ENCODE peak calls at places on chromosomes 13 and 19, in five cellular contexts. One of them, this sample, is unnamed.

GRCh38 chr13:31204592-31204991 is 4.8 kb downstream of the B3GLCT start:
- DNase-seq in mesenchymal stem cell: peak; percentile 64
- DNase-seq in neuronal stem cell: no peak
- DNase-seq in H1: no peak
- DNase-seq in H9: no peak
- DNase-seq in this sample: no peak

GRCh38 chr13:104043184-104043583 is 977.0 kb upstream of the SLC10A2 start:
- DNase-seq in H1: no peak
- DNase-seq in mesenchymal stem cell: peak; percentile 60
- DNase-seq in neuronal stem cell: no peak
- DNase-seq in H9: no peak
- DNase-seq in this sample: no peak

GRCh38 chr13:113001251-113002140 is 32.5 kb downstream of the MCF2L start:
- DNase-seq in mesenchymal stem cell: peak; percentile 18
- DNase-seq in neuronal stem cell: peak; percentile 55
- DNase-seq in H1: no peak
- DNase-seq in H9: peak; percentile 57
- DNase-seq in this sample: peak; percentile 85

GRCh38 chr19:40806385-40807146 is 7.6 kb downstream of the EGLN2 start:
- DNase-seq in H9: peak; percentile 99
- DNase-seq in neuronal stem cell: peak; percentile 96
- DNase-seq in H1: peak; percentile 90
- DNase-seq in mesenchymal stem cell: peak; percentile 99
- DNase-seq in this sample: peak; percentile 94

GRCh38 chr13:94269557-94269956 is 209.9 kb downstream of the DCT start:
- DNase-seq in H9: no peak
- DNase-seq in mesenchymal stem cell: no peak
- DNase-seq in neuronal stem cell: no peak
- DNase-seq in H1: no peak
- DNase-seq in this sample: no peak

GRCh38 chr13:46572758-46573384 is 19.9 kb downstream of the LRCH1 start:
- DNase-seq in mesenchymal stem cell: no peak
- DNase-seq in H9: no peak
- DNase-seq in H1: no peak
- DNase-seq in neuronal stem cell: no peak
- DNase-seq in this sample: no peak

GRCh38 chr13:87355451-87355850 is 315.7 kb upstream of the SLITRK5 start:
- DNase-seq in H1: no peak
- DNase-seq in neuronal stem cell: no peak
- DNase-seq in H9: no peak
- DNase-seq in mesenchymal stem cell: no peak
- DNase-seq in this sample: no peak

GRCh38 chr19:32287086-32287485 is 58.3 kb upstream of the ZNF507 start:
- DNase-seq in H9: no peak
- DNase-seq in neuronal stem cell: no peak
- DNase-seq in H1: no peak
- DNase-seq in mesenchymal stem cell: no peak
- DNase-seq in this sample: no peak

GRCh38 chr19:49847731-49848696 is 2.9 kb upstream of the PTOV1 start:
- DNase-seq in neuronal stem cell: no peak
- DNase-seq in H1: no peak
- DNase-seq in H9: no peak
- DNase-seq in mesenchymal stem cell: peak; percentile 94
- DNase-seq in this sample: peak; percentile 58

GRCh38 chr19:48638831-48639381 is 1.7 kb upstream of the DBP start:
- DNase-seq in neuronal stem cell: no peak
- DNase-seq in mesenchymal stem cell: no peak
- DNase-seq in H1: no peak
- DNase-seq in H9: peak; percentile 90
- DNase-seq in this sample: no peak

GRCh38 chr19:48641850-48642249 is 4.1 kb downstream of the CA11 start:
- DNase-seq in H1: no peak
- DNase-seq in mesenchymal stem cell: no peak
- DNase-seq in neuronal stem cell: no peak
- DNase-seq in H9: no peak
- DNase-seq in this sample: no peak

GRCh38 chr19:48637948-48638830 is 1.0 kb upstream of the DBP start:
- DNase-seq in neuronal stem cell: peak; percentile 90
- DNase-seq in mesenchymal stem cell: peak; percentile 97
- DNase-seq in H1: peak; percentile 82
- DNase-seq in H9: peak; percentile 97
- DNase-seq in this sample: peak; percentile 75

GRCh38 chr19:48637449-48637947 is 319 bp upstream of the DBP start:
- DNase-seq in mesenchymal stem cell: peak; percentile 99
- DNase-seq in neuronal stem cell: peak; percentile 99
- DNase-seq in H1: peak; percentile 97
- DNase-seq in H9: peak; percentile 100
- DNase-seq in this sample: peak; percentile 95

GRCh38 chr19:48639483-48640375 is 2.5 kb upstream of the DBP start:
- DNase-seq in H9: no peak
- DNase-seq in mesenchymal stem cell: no peak
- DNase-seq in neuronal stem cell: no peak
- DNase-seq in H1: no peak
- DNase-seq in this sample: no peak
- H2BK12ac ChIP-seq in H9: peak overlapping the region; percentile 7
- H2BK12ac ChIP-seq in mesenchymal stem cell: peak overlapping the region; percentile 33
- H2BK12ac ChIP-seq in neuronal stem cell: peak overlapping the region; percentile 78
- H2BK12ac ChIP-seq in H1: peak overlapping the region; percentile 97
- H2BK12ac ChIP-seq in this sample: no peak overlapping the region

GRCh38 chr13:81487151-81487550 is 1146.2 kb upstream of the SPRY2 start:
- DNase-seq in H1: peak; percentile 15
- DNase-seq in mesenchymal stem cell: peak; percentile 14
- DNase-seq in H9: peak; percentile 50
- DNase-seq in neuronal stem cell: peak; percentile 29
- DNase-seq in this sample: peak; percentile 4

GRCh38 chr13:81488021-81488420 is 1147.1 kb upstream of the SPRY2 start:
- DNase-seq in H1: no peak
- DNase-seq in H9: no peak
- DNase-seq in neuronal stem cell: no peak
- DNase-seq in mesenchymal stem cell: no peak
- DNase-seq in this sample: peak; percentile 74

GRCh38 chr13:81498969-81499368 is 1158.0 kb upstream of the SPRY2 start:
- DNase-seq in neuronal stem cell: no peak
- DNase-seq in H1: no peak
- DNase-seq in H9: no peak
- DNase-seq in mesenchymal stem cell: no peak
- DNase-seq in this sample: no peak

DNA sequence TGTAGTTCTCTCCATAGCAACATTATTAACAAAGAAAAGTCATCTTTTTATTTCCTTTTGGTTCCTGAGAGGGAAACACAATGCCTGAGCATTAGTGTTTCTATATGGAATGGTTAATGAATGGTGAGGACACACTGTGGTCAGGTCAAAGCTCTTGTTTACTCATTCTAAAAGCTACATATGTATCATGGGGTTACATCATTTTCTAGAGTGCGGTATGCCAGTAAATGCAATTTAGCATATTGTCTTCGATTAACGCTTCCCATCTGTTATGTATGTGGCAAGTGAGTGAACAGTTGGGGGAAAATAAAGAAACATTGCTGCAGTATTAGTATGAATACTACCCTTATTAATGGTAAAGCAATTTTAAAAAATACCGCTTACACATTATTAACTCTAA is 1152.2 kb upstream of the SPRY2 start:
- DNase-seq in neuronal stem cell: no peak
- DNase-seq in mesenchymal stem cell: no peak
- DNase-seq in H1: no peak
- DNase-seq in H9: no peak
- DNase-seq in this sample: no peak
- H3K9ac ChIP-seq in neuronal stem cell: no peak overlapping the region
- H3K9ac ChIP-seq in mesenchymal stem cell: no peak overlapping the region
- H3K9ac ChIP-seq in H1: no peak overlapping the region
- H3K9ac ChIP-seq in H9: no peak overlapping the region
- H3K9ac ChIP-seq in this sample: no peak overlapping the region

GRCh38 chr19:17329768-17330545 is 4.7 kb downstream of the ANO8 start:
- DNase-seq in H9: no peak
- DNase-seq in neuronal stem cell: no peak
- DNase-seq in mesenchymal stem cell: no peak
- DNase-seq in H1: no peak
- DNase-seq in this sample: no peak

GRCh38 chr19:17327068-17327653 is 7.5 kb downstream of the ANO8 start:
- DNase-seq in mesenchymal stem cell: no peak
- DNase-seq in H1: no peak
- DNase-seq in H9: no peak
- DNase-seq in neuronal stem cell: no peak
- DNase-seq in this sample: peak; percentile 23

GRCh38 chr19:17327654-17328516 is 6.8 kb downstream of the ANO8 start:
- DNase-seq in mesenchymal stem cell: peak; percentile 87
- DNase-seq in H9: peak; percentile 96
- DNase-seq in neuronal stem cell: peak; percentile 84
- DNase-seq in H1: no peak
- DNase-seq in this sample: peak; percentile 97

GRCh38 chr19:17329061-17329767 is 5.4 kb downstream of the ANO8 start:
- DNase-seq in H9: no peak
- DNase-seq in H1: no peak
- DNase-seq in neuronal stem cell: no peak
- DNase-seq in mesenchymal stem cell: no peak
- DNase-seq in this sample: no peak

DNA sequence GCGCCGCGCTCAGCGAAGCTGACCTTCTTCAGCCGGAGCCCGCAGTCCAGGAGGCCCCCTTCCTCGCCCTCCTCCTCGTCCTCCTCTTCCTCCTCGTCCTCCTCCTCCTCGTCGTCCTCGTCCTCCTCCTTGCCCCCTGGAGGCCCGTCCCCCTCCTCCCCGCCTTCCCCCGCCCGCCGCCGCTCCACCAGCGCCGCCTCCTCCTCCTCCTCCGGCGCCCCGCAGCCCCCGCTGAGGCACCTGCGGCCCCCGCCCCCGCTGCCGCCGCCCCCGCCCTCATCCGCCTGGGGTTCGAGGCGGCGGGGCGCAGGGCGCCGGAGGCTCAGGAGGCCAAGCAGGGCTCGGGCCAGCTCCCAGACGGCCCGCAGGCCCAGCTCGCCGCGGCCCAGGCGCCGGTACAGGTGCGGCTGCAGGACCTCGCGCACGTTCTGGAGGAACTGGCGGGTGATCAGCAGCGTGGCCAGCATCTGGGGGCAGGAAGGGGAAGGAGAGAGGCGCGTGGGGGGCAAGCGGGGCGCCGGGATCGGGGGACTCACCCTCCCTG is 6.1 kb downstream of the ANO8 start:
- DNase-seq in H9: no peak
- DNase-seq in H1: no peak
- DNase-seq in mesenchymal stem cell: no peak
- DNase-seq in neuronal stem cell: no peak
- DNase-seq in this sample: peak; percentile 28
- H2BK12ac ChIP-seq in H9: no peak overlapping the region
- H2BK12ac ChIP-seq in H1: no peak overlapping the region
- H2BK12ac ChIP-seq in mesenchymal stem cell: no peak overlapping the region
- H2BK12ac ChIP-seq in neuronal stem cell: peak overlapping the region; percentile 73
- H2BK12ac ChIP-seq in this sample: no peak overlapping the region

DNA sequence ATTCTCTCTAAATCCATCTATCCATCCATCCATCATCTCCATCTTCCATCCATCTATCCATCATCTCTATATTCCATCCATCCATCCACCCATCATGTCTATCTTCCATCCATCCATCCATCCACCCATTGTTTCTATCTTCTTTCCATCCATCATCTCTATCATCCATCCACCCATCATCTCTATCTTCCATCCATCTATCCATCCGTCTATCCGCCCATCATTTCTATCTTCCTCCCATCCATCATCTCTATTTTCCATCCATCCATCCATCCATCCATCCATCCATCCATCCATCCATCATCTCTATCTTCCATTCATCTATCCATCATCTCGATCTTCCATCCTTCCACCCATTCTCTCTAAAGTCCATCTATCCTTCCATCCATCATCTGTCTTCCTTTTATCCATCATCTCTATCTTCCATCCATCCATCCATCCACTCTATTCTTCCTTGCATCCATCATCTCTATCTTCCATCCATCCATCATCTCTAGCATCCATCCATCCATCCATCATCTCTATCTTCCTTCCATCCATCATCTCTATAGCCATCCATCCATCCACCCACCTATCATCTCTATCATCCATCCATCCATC is 34.7 kb downstream of the NWD1 start:
- DNase-seq in neuronal stem cell: no peak
- DNase-seq in H9: no peak
- DNase-seq in mesenchymal stem cell: no peak
- DNase-seq in H1: no peak
- DNase-seq in this sample: no peak
- H3K9ac ChIP-seq in neuronal stem cell: no peak overlapping the region
- H3K9ac ChIP-seq in H9: no peak overlapping the region
- H3K9ac ChIP-seq in mesenchymal stem cell: no peak overlapping the region
- H3K9ac ChIP-seq in H1: no peak overlapping the region
- H3K9ac ChIP-seq in this sample: no peak overlapping the region

GRCh38 chr13:25988655-25989054 is 63.2 kb downstream of the SHISA2 start:
- DNase-seq in H9: no peak
- DNase-seq in mesenchymal stem cell: no peak
- DNase-seq in neuronal stem cell: no peak
- DNase-seq in H1: no peak
- DNase-seq in this sample: no peak
- H2BK12ac ChIP-seq in H9: no peak overlapping the region
- H2BK12ac ChIP-seq in mesenchymal stem cell: no peak overlapping the region
- H2BK12ac ChIP-seq in neuronal stem cell: no peak overlapping the region
- H2BK12ac ChIP-seq in H1: no peak overlapping the region
- H2BK12ac ChIP-seq in this sample: no peak overlapping the region

DNA sequence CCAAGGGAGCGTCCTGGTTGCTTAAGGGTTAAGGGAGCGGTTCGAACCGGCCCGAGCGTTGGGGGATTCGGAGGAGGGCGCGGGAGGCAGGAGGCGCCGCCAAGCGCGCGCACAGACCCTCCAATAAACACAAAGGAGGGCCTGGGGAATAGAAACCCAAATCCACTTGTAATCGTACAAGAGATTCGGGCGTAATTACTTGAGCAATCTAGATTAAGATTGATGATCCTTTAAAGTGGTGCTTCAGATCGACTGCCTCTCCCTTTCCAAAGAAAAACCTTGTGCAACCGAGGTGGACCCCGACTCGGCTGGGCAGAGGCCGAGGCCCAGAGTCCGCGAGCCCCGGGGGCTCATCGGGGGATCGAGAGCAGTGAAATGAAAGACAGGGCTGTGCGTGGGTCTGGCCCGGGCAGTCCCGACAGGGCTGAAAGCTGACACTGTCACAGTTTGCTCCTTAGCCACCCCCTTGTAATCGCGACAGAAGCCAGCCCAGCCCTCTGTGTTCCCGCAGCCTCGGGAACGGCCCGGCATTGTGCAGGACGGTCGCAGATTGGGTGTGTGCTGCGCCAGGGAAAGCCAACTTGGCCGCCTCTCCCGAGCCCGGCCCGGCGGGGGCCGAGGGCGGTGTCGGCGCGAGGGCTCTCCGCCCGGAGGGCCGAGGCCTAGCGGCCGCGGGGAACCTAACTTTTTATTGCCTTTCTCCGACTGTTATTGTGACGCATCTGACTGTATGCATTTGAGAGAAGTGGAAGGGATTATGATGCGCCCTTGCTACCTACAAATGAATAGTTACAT is 5.6 kb downstream of the MAB21L1 start:
- DNase-seq in mesenchymal stem cell: peak; percentile 11
- DNase-seq in H1: no peak
- DNase-seq in neuronal stem cell: peak; percentile 71
- DNase-seq in H9: peak; percentile 75
- DNase-seq in this sample: no peak
- H3K9ac ChIP-seq in mesenchymal stem cell: peak overlapping the region; percentile 95
- H3K9ac ChIP-seq in H1: peak overlapping the region; percentile 54
- H3K9ac ChIP-seq in neuronal stem cell: peak overlapping the region; percentile 79
- H3K9ac ChIP-seq in H9: peak overlapping the region; percentile 45
- H3K9ac ChIP-seq in this sample: no peak overlapping the region

This sample was measured in trophoblast cell.